ENCODE peak calls at places on chromosomes 4 and X, in six cellular contexts. E, U, C, J, I and K are unnamed samples.

GRCh38 chrX:10902001-10902400 is 209.1 kb upstream of the HCCS start:
- DNase-seq in C (no peak), E (no peak), I (no peak), U (no peak), J (no peak), K (no peak)

GRCh38 chr4:160233141-160233540 is 1130.3 kb downstream of the RAPGEF2 start:
- DNase-seq in U (no peak), E (no peak), J (no peak), I (no peak), C (no peak), K (no peak)

GRCh38 chr4:67091668-67092067 is 453.6 kb downstream of the CENPC start:
- DNase-seq in J (no peak), U (no peak), I (no peak), E (no peak), C (no peak), K (no peak)

GRCh38 chr4:158722291-158722916 is 792 bp downstream of the PPID start:
- DNase-seq in J (no peak), E (no peak), C (no peak), I (no peak), U (no peak), K (no peak)

GRCh38 chr4:23945521-23946017 is 55.7 kb upstream of the PPARGC1A start:
- DNase-seq in C (no peak), U (peak; percentile 85), I (no peak), E (no peak), J (no peak), K (peak; percentile 92)

GRCh38 chr4:106395582-106395981 is 27.0 kb upstream of the GIMD1 start:
- DNase-seq in U (no peak), J (no peak), I (no peak), C (no peak), E (no peak), K (no peak)

GRCh38 chr4:92506933-92507332 is 203.2 kb downstream of the GRID2 start:
- DNase-seq in U (no peak), I (no peak), J (no peak), E (no peak), C (no peak), K (no peak)

GRCh38 chr4:112704991-112705845 is 68.3 kb downstream of the LARP7 start:
- DNase-seq in U (peak; percentile 65), I (no peak), E (peak; percentile 76), J (peak; percentile 8), C (peak; percentile 52), K (no peak)

GRCh38 chr4:24564488-24564887 is 19.9 kb downstream of the DHX15 start:
- DNase-seq in E (no peak), C (no peak), U (no peak), J (no peak), I (no peak), K (no peak)

GRCh38 chr4:39085891-39086290 is 23.9 kb downstream of the KLHL5 start:
- DNase-seq in J (no peak), U (no peak), E (no peak), I (no peak), C (no peak), K (no peak)

GRCh38 chrX:456925-457768 is 70.4 kb upstream of the PPP2R3B start:
- DNase-seq in U (no peak), E (no peak), C (no peak), J (no peak), I (no peak), K (no peak)

GRCh38 chr4:72896515-72896914 is 173.0 kb downstream of the COX18 start:
- DNase-seq in U (no peak), E (no peak), C (no peak), J (no peak), I (no peak), K (peak; percentile 45)

GRCh38 chr4:57265831-57266582 is 155.8 kb upstream of the IGFBP7 start:
- DNase-seq in I (no peak), E (no peak), J (no peak), U (no peak), C (no peak), K (no peak)
- TF ChIP-seq CTCF in I (no peak), E (no peak), J (no peak), U (no peak), C (no peak), K (no peak)

GRCh38 chr4:139083533-139084424 is 68.2 kb downstream of the NOCT start:
- DNase-seq in C (peak; percentile 88), I (peak; percentile 93), U (peak; percentile 93), E (peak; percentile 97), J (peak; percentile 86), K (peak; percentile 96)
- TF ChIP-seq POLR2A in C (no peak), I (peak; percentile 72), U (no peak), E (peak; percentile 10), J (no peak), K (no peak)

GRCh38 chrX:19121898-19122640 is at the start of gene ADGRG2:
- DNase-seq in C (peak; percentile 36), E (peak; percentile 87), I (peak; percentile 55), U (no peak), J (no peak), K (no peak)
- H3K4me3 ChIP-seq in C (peak within 1 kb of the TSS; percentile 30), E (peak within 1 kb of the TSS; percentile 0), I (peak within 1 kb of the TSS; percentile 39), U (peak within 1 kb of the TSS; percentile 53), J (no peak within 1 kb of the TSS), K (peak within 1 kb of the TSS; percentile 1)

GRCh38 chrX:25069209-25069608 is 53.4 kb upstream of the ARX start:
- DNase-seq in E (no peak), J (no peak), U (no peak), I (no peak), C (no peak), K (no peak)

GRCh38 chrX:25070038-25070437 is 54.3 kb upstream of the ARX start:
- DNase-seq in E (no peak), J (no peak), C (no peak), U (no peak), I (no peak), K (no peak)

GRCh38 chrX:25066131-25066530 is 50.4 kb upstream of the ARX start:
- DNase-seq in C (no peak), E (no peak), U (no peak), I (no peak), J (no peak), K (no peak)

GRCh38 chrX:25068340-25068739 is 52.6 kb upstream of the ARX start:
- DNase-seq in J (no peak), E (no peak), I (no peak), U (no peak), C (no peak), K (no peak)

GRCh38 chrX:25067271-25068172 is 51.8 kb upstream of the ARX start:
- DNase-seq in J (no peak), U (no peak), C (no peak), E (no peak), I (no peak), K (no peak)
- TF ChIP-seq CTCF in J (no peak), U (no peak), C (no peak), E (no peak), I (no peak), K (no peak)

DNA sequence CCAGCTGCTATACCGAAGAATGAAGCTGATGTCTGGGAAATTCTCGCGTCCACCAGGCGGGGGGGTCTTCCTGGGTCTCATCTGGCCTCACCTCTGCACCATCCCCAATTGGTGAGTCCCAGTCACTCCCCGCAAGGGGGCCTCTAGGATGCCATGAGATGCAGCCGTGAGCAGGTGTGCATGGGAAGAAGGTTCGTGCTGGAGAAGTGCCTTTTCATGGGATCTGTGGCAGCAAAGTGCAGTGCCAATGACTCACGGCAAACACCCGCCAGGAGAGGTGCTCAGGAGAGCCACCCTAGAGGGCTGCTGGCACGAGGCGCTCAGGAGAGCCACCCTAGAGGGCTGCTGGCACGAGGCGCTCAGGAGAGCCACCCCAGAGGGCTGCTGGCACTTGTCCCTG is 55.1 kb downstream of the CPZ start:
- DNase-seq in U (no peak), I (no peak), J (no peak), C (no peak), E (peak; percentile 46), K (no peak)
- TF ChIP-seq POLR2A in U (no peak), I (no peak), J (no peak), C (no peak), E (no peak), K (no peak)